ENCODE peak calls at places on chromosome 9, in five cellular contexts. One of them, this sample, is unnamed.
A peak's percentile ranks its signal among the peaks of the same experiment; 100 is the strongest.

GRCh38 chr9:37645903-37646506 is 4.7 kb upstream of the FRMPD1 start:
- DNase-seq in HepG2: no peak
- DNase-seq in A549: no peak
- DNase-seq in IMR-90: no peak
- DNase-seq in H1: no peak
- DNase-seq in this sample: no peak

GRCh38 chr9:3467593-3468219 is 58.1 kb downstream of the RFX3 start:
- DNase-seq in HepG2: peak; percentile 63
- DNase-seq in A549: peak; percentile 76
- DNase-seq in IMR-90: peak; percentile 72
- DNase-seq in H1: no peak
- DNase-seq in this sample: peak; percentile 9

GRCh38 chr9:124347968-124348358 is 67.3 kb downstream of the PSMB7 start:
- DNase-seq in HepG2: no peak
- DNase-seq in A549: no peak
- DNase-seq in IMR-90: no peak
- DNase-seq in H1: no peak
- DNase-seq in this sample: no peak

GRCh38 chr9:116959775-116960174 is 272.7 kb downstream of the TRIM32 start:
- DNase-seq in HepG2: no peak
- DNase-seq in A549: no peak
- DNase-seq in IMR-90: peak; percentile 18
- DNase-seq in H1: peak; percentile 51
- DNase-seq in this sample: no peak

GRCh38 chr9:92328225-92328624 is 2.5 kb downstream of the CENPP start:
- DNase-seq in HepG2: peak; percentile 28
- DNase-seq in A549: peak; percentile 59
- DNase-seq in IMR-90: peak; percentile 78
- DNase-seq in H1: no peak
- DNase-seq in this sample: no peak

GRCh38 chr9:121441163-121441562 is 58.5 kb downstream of the GGTA1 start:
- DNase-seq in HepG2: no peak
- DNase-seq in A549: no peak
- DNase-seq in IMR-90: no peak
- DNase-seq in H1: no peak
- DNase-seq in this sample: no peak

GRCh38 chr9:122904466-122904822 is 715 bp downstream of the RC3H2 start:
- DNase-seq in HepG2: peak; percentile 43
- DNase-seq in A549: peak; percentile 43
- DNase-seq in IMR-90: peak; percentile 4
- DNase-seq in H1: no peak
- DNase-seq in this sample: peak; percentile 11

GRCh38 chr9:114059047-114059803 is 18.9 kb downstream of the AMBP start:
- DNase-seq in HepG2: peak; percentile 29
- DNase-seq in A549: no peak
- DNase-seq in IMR-90: no peak
- DNase-seq in H1: no peak
- DNase-seq in this sample: no peak

GRCh38 chr9:82382887-82383616 is 394.5 kb downstream of the SPATA31D1 start:
- DNase-seq in HepG2: no peak
- DNase-seq in A549: no peak
- DNase-seq in IMR-90: no peak
- DNase-seq in H1: no peak
- DNase-seq in this sample: no peak

GRCh38 chr9:34084562-34084961 is 35.9 kb upstream of the UBAP2 start:
- DNase-seq in HepG2: no peak
- DNase-seq in A549: no peak
- DNase-seq in IMR-90: no peak
- DNase-seq in H1: no peak
- DNase-seq in this sample: no peak

GRCh38 chr9:114117996-114118830 is 19.1 kb upstream of the KIF12 start:
- DNase-seq in HepG2: peak; percentile 99
- DNase-seq in A549: no peak
- DNase-seq in IMR-90: no peak
- DNase-seq in H1: no peak
- DNase-seq in this sample: no peak

GRCh38 chr9:105405514-105406131 is 42.2 kb upstream of the FSD1L start:
- DNase-seq in HepG2: no peak
- DNase-seq in A549: no peak
- DNase-seq in IMR-90: peak; percentile 21
- DNase-seq in H1: no peak
- DNase-seq in this sample: no peak

GRCh38 chr9:102206432-102206831 is 468.0 kb upstream of the GRIN3A start:
- DNase-seq in HepG2: no peak
- DNase-seq in A549: no peak
- DNase-seq in IMR-90: no peak
- DNase-seq in H1: no peak
- DNase-seq in this sample: no peak

GRCh38 chr9:89996717-89997116 is 391.9 kb downstream of the GADD45G start:
- DNase-seq in HepG2: peak; percentile 24
- DNase-seq in A549: peak; percentile 44
- DNase-seq in IMR-90: no peak
- DNase-seq in H1: no peak
- DNase-seq in this sample: no peak

GRCh38 chr9:17906841-17907779 is 328.2 kb downstream of the SH3GL2 start:
- DNase-seq in HepG2: no peak
- DNase-seq in A549: no peak
- DNase-seq in IMR-90: no peak
- DNase-seq in H1: peak; percentile 76
- DNase-seq in this sample: no peak

GRCh38 chr9:33161011-33161588 is 6.0 kb downstream of the B4GALT1 start:
- DNase-seq in HepG2: no peak
- DNase-seq in A549: peak; percentile 90
- DNase-seq in IMR-90: peak; percentile 98
- DNase-seq in H1: no peak
- DNase-seq in this sample: peak; percentile 41

GRCh38 chr9:129052592-129052991 is 16.2 kb downstream of the MIGA2 start:
- DNase-seq in HepG2: no peak
- DNase-seq in A549: peak; percentile 35
- DNase-seq in IMR-90: no peak
- DNase-seq in H1: no peak
- DNase-seq in this sample: no peak

GRCh38 chr9:3676766-3677165 is 151.0 kb upstream of the RFX3 start:
- DNase-seq in HepG2: no peak
- DNase-seq in A549: no peak
- DNase-seq in IMR-90: no peak
- DNase-seq in H1: no peak
- DNase-seq in this sample: no peak

GRCh38 chr9:92242115-92242778 is 51.2 kb downstream of the IARS1 start:
- DNase-seq in HepG2: no peak
- DNase-seq in A549: peak; percentile 28
- DNase-seq in IMR-90: peak; percentile 87
- DNase-seq in H1: no peak
- DNase-seq in this sample: no peak

GRCh38 chr9:20744046-20744630 is 60.1 kb downstream of the FOCAD start:
- DNase-seq in HepG2: no peak
- DNase-seq in A549: no peak
- DNase-seq in IMR-90: no peak
- DNase-seq in H1: no peak
- DNase-seq in this sample: no peak
- TF ChIP-seq MAFK in HepG2: no peak
- TF ChIP-seq MAFK in A549: no peak
- TF ChIP-seq MAFK in IMR-90: no peak
- TF ChIP-seq MAFK in H1: no peak
- TF ChIP-seq MAFK in this sample: no peak

GRCh38 chr9:127871531-127871930 is 5.9 kb downstream of the AK1 start:
- DNase-seq in HepG2: no peak
- DNase-seq in A549: no peak
- DNase-seq in IMR-90: no peak
- DNase-seq in H1: no peak
- DNase-seq in this sample: no peak

GRCh38 chr9:127868278-127868903 is 9.1 kb downstream of the AK1 start:
- DNase-seq in HepG2: no peak
- DNase-seq in A549: no peak
- DNase-seq in IMR-90: no peak
- DNase-seq in H1: no peak
- DNase-seq in this sample: no peak

GRCh38 chr9:127870887-127871286 is 6.6 kb downstream of the AK1 start:
- DNase-seq in HepG2: no peak
- DNase-seq in A549: no peak
- DNase-seq in IMR-90: no peak
- DNase-seq in H1: no peak
- DNase-seq in this sample: no peak

GRCh38 chr9:127867356-127868277 is 9.9 kb downstream of the AK1 start:
- DNase-seq in HepG2: no peak
- DNase-seq in A549: no peak
- DNase-seq in IMR-90: no peak
- DNase-seq in H1: no peak
- DNase-seq in this sample: no peak

DNA sequence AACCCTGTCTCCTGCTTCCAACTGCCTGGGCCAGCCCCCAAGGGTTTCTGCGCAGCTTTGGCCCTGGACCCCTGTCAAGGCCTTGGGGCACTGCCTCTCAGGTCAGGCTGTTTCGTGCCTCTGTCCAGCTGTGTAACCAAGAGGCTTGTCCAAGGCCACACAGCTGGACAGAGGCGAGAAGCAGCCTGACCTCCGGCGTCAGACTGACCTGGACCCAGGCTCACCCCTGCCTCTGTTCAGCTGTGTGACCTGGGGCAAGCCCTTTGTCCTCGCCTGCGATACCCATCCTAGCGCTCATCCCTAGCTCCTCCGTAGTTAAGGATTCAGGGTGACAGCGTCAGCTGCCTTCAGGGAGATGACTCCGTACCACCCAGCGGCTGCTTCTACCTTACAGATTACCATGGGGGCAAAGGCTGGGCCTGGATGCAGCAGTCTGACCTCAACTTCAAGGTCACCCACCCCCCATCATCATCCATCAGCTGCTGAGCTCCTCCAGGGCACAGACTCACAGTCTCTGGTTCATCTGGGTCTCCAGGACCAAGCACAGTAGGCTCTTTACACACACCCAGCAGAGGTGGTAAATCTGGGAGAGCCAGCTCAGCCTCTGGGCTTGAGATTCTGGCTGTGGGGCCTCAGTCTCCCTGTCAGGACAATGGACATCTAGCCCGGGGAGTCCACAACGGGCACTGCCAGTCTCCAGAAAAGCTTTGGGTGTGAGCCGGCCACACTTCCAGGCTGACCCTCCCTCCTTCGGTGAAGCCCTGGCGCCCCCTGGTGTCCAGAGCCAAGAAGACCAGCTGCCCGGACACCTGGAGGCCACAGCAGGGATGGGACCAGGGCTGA is 7.9 kb downstream of the AK1 start:
- DNase-seq in HepG2: peak; percentile 71
- DNase-seq in A549: peak; percentile 81
- DNase-seq in IMR-90: peak; percentile 67
- DNase-seq in H1: peak; percentile 98
- DNase-seq in this sample: peak; percentile 93
- TF ChIP-seq MAFK in HepG2: no peak
- TF ChIP-seq MAFK in A549: no peak
- TF ChIP-seq MAFK in IMR-90: no peak
- TF ChIP-seq MAFK in H1: no peak
- TF ChIP-seq MAFK in this sample: no peak

GRCh38 chr9:131015876-131016397 is 7.0 kb downstream of the LAMC3 start:
- DNase-seq in HepG2: no peak
- DNase-seq in A549: no peak
- DNase-seq in IMR-90: no peak
- DNase-seq in H1: no peak
- DNase-seq in this sample: peak; percentile 67
- TF ChIP-seq MAFK in HepG2: no peak
- TF ChIP-seq MAFK in A549: no peak
- TF ChIP-seq MAFK in IMR-90: no peak
- TF ChIP-seq MAFK in H1: no peak
- TF ChIP-seq MAFK in this sample: no peak

DNA sequence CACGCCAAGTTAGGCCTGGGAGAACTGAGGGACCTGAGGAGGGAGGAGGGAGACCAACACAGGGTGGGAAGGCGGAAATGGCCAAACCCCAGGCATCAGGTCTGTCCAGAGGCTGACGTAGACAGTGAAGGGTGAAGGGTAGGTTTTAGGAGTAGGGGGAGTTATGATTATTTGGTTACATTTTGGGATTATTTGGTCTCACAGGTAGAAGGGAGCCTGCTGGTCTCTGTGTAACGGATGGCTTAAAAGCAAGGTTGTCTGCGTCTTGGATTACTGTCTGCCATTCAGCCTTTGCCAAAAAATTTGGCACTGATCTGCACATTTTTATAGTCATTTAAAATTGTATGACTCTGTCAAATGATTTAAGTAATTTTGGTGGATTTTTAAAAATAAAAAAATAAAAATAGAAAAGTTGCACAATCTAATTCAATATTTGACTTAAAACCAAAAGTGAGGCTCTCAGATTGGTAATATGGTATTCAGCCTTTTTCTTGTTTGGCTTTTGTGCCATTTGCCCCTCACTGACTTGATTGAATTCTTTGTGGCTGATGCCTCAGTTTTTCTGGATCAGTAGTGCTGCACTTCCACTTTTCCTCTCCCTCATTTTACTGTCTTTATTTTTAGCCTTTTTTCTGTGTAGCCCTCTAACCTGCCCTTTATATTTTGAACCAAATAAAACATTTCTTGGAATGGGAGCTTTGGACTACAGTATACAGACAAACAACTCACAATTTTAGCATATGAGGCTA is 3.6 kb upstream of the MSMP start:
- DNase-seq in HepG2: peak; percentile 35
- DNase-seq in A549: peak; percentile 74
- DNase-seq in IMR-90: no peak
- DNase-seq in H1: no peak
- DNase-seq in this sample: no peak
- TF ChIP-seq MAFK in HepG2: no peak
- TF ChIP-seq MAFK in A549: no peak
- TF ChIP-seq MAFK in IMR-90: no peak
- TF ChIP-seq MAFK in H1: no peak
- TF ChIP-seq MAFK in this sample: no peak

DNA sequence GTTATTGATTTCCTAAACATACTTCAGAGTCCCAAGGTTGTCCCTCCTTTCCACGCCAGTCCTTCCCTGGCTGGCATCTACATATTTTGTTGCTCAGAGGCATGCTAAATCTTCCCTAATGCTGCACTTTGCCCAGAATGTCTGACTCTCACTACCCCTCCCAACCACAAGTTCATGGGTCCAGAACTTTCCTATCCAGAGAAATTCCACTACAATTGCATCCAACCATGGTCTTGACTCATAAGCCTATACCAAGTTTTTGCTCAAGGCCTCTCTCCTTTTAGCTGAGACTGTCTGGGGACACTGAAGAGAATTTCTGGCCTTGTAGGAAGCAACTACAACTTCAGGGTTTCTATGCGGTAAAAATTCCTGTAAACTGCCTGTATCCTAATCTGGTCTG is 206.3 kb downstream of the BNC2 start:
- DNase-seq in HepG2: no peak
- DNase-seq in A549: no peak
- DNase-seq in IMR-90: peak; percentile 29
- DNase-seq in H1: no peak
- DNase-seq in this sample: no peak
- TF ChIP-seq MAFK in HepG2: no peak
- TF ChIP-seq MAFK in A549: no peak
- TF ChIP-seq MAFK in IMR-90: no peak
- TF ChIP-seq MAFK in H1: no peak
- TF ChIP-seq MAFK in this sample: no peak

This sample was measured in K562.